ENCODE peak calls at places on chromosomes 6 and 20, in eight cellular contexts. One of them, this sample, is unnamed.

GRCh38 chr6:50840112-50840813 is 21.6 kb downstream of the TFAP2B start:
- DNase-seq in CD4-positive, alpha-beta memory T cell: no peak
- DNase-seq in nephron progenitor cell: no peak
- DNase-seq in activated naive CD4-positive, alpha-beta T cell: no peak
- DNase-seq in activated T-helper 1 cell treated with Interleukin-2 at 50 U/mL for 16 hours: no peak
- DNase-seq in stimulated activated CD8-positive, alpha-beta memory T cell treated with anti-CD3 and anti-CD28 coated beads, Interleukin-15, amount 100 ng/mL, for 1 hour: no peak
- DNase-seq in HS-27A: no peak
- DNase-seq in cardiac muscle cell: no peak
- DNase-seq in this sample: no peak

GRCh38 chr6:14881399-14881798 is 364.5 kb upstream of the JARID2 start:
- DNase-seq in CD4-positive, alpha-beta memory T cell: no peak
- DNase-seq in nephron progenitor cell: no peak
- DNase-seq in activated naive CD4-positive, alpha-beta T cell: no peak
- DNase-seq in activated T-helper 1 cell treated with Interleukin-2 at 50 U/mL for 16 hours: no peak
- DNase-seq in stimulated activated CD8-positive, alpha-beta memory T cell treated with anti-CD3 and anti-CD28 coated beads, Interleukin-15, amount 100 ng/mL, for 1 hour: no peak
- DNase-seq in HS-27A: peak; percentile 9
- DNase-seq in cardiac muscle cell: peak; percentile 85
- DNase-seq in this sample: no peak

GRCh38 chr6:139753198-139753861 is 378.9 kb upstream of the CITED2 start:
- DNase-seq in CD4-positive, alpha-beta memory T cell: no peak
- DNase-seq in nephron progenitor cell: no peak
- DNase-seq in activated naive CD4-positive, alpha-beta T cell: no peak
- DNase-seq in activated T-helper 1 cell treated with Interleukin-2 at 50 U/mL for 16 hours: no peak
- DNase-seq in stimulated activated CD8-positive, alpha-beta memory T cell treated with anti-CD3 and anti-CD28 coated beads, Interleukin-15, amount 100 ng/mL, for 1 hour: no peak
- DNase-seq in HS-27A: peak; percentile 90
- DNase-seq in cardiac muscle cell: peak; percentile 87
- DNase-seq in this sample: no peak

GRCh38 chr6:100664274-100665040 is 199.7 kb upstream of the SIM1 start:
- DNase-seq in CD4-positive, alpha-beta memory T cell: no peak
- DNase-seq in nephron progenitor cell: no peak
- DNase-seq in activated naive CD4-positive, alpha-beta T cell: no peak
- DNase-seq in activated T-helper 1 cell treated with Interleukin-2 at 50 U/mL for 16 hours: no peak
- DNase-seq in stimulated activated CD8-positive, alpha-beta memory T cell treated with anti-CD3 and anti-CD28 coated beads, Interleukin-15, amount 100 ng/mL, for 1 hour: no peak
- DNase-seq in HS-27A: no peak
- DNase-seq in cardiac muscle cell: peak; percentile 61
- DNase-seq in this sample: peak; percentile 3

GRCh38 chr6:157550114-157550989 is 169.4 kb downstream of the ZDHHC14 start:
- DNase-seq in CD4-positive, alpha-beta memory T cell: peak; percentile 46
- DNase-seq in nephron progenitor cell: no peak
- DNase-seq in activated naive CD4-positive, alpha-beta T cell: no peak
- DNase-seq in activated T-helper 1 cell treated with Interleukin-2 at 50 U/mL for 16 hours: peak; percentile 6
- DNase-seq in stimulated activated CD8-positive, alpha-beta memory T cell treated with anti-CD3 and anti-CD28 coated beads, Interleukin-15, amount 100 ng/mL, for 1 hour: no peak
- DNase-seq in HS-27A: no peak
- DNase-seq in cardiac muscle cell: no peak
- DNase-seq in this sample: no peak

GRCh38 chr20:32231847-32232246 is 24.2 kb downstream of the POFUT1 start:
- DNase-seq in CD4-positive, alpha-beta memory T cell: peak; percentile 66
- DNase-seq in nephron progenitor cell: no peak
- DNase-seq in activated naive CD4-positive, alpha-beta T cell: no peak
- DNase-seq in activated T-helper 1 cell treated with Interleukin-2 at 50 U/mL for 16 hours: no peak
- DNase-seq in stimulated activated CD8-positive, alpha-beta memory T cell treated with anti-CD3 and anti-CD28 coated beads, Interleukin-15, amount 100 ng/mL, for 1 hour: no peak
- DNase-seq in HS-27A: no peak
- DNase-seq in cardiac muscle cell: peak; percentile 58
- DNase-seq in this sample: no peak

GRCh38 chr6:63440594-63440993 is 120.8 kb upstream of the LGSN start:
- DNase-seq in CD4-positive, alpha-beta memory T cell: no peak
- DNase-seq in nephron progenitor cell: no peak
- DNase-seq in activated naive CD4-positive, alpha-beta T cell: no peak
- DNase-seq in activated T-helper 1 cell treated with Interleukin-2 at 50 U/mL for 16 hours: no peak
- DNase-seq in stimulated activated CD8-positive, alpha-beta memory T cell treated with anti-CD3 and anti-CD28 coated beads, Interleukin-15, amount 100 ng/mL, for 1 hour: no peak
- DNase-seq in HS-27A: no peak
- DNase-seq in cardiac muscle cell: no peak
- DNase-seq in this sample: no peak

GRCh38 chr6:125957845-125958244 is 1.3 kb downstream of the HINT3 start:
- DNase-seq in CD4-positive, alpha-beta memory T cell: no peak
- DNase-seq in nephron progenitor cell: no peak
- DNase-seq in activated naive CD4-positive, alpha-beta T cell: no peak
- DNase-seq in activated T-helper 1 cell treated with Interleukin-2 at 50 U/mL for 16 hours: no peak
- DNase-seq in stimulated activated CD8-positive, alpha-beta memory T cell treated with anti-CD3 and anti-CD28 coated beads, Interleukin-15, amount 100 ng/mL, for 1 hour: no peak
- DNase-seq in HS-27A: no peak
- DNase-seq in cardiac muscle cell: peak; percentile 83
- DNase-seq in this sample: no peak

GRCh38 chr6:113591896-113592827 is 265.0 kb upstream of the MARCKS start:
- DNase-seq in CD4-positive, alpha-beta memory T cell: no peak
- DNase-seq in nephron progenitor cell: no peak
- DNase-seq in activated naive CD4-positive, alpha-beta T cell: no peak
- DNase-seq in activated T-helper 1 cell treated with Interleukin-2 at 50 U/mL for 16 hours: no peak
- DNase-seq in stimulated activated CD8-positive, alpha-beta memory T cell treated with anti-CD3 and anti-CD28 coated beads, Interleukin-15, amount 100 ng/mL, for 1 hour: no peak
- DNase-seq in HS-27A: no peak
- DNase-seq in cardiac muscle cell: peak; percentile 65
- DNase-seq in this sample: no peak

GRCh38 chr6:158837684-158838625 is 18.8 kb upstream of the EZR start:
- DNase-seq in CD4-positive, alpha-beta memory T cell: no peak
- DNase-seq in nephron progenitor cell: no peak
- DNase-seq in activated naive CD4-positive, alpha-beta T cell: no peak
- DNase-seq in activated T-helper 1 cell treated with Interleukin-2 at 50 U/mL for 16 hours: no peak
- DNase-seq in stimulated activated CD8-positive, alpha-beta memory T cell treated with anti-CD3 and anti-CD28 coated beads, Interleukin-15, amount 100 ng/mL, for 1 hour: no peak
- DNase-seq in HS-27A: no peak
- DNase-seq in cardiac muscle cell: peak; percentile 57
- DNase-seq in this sample: no peak

GRCh38 chr20:48825551-48825885 is 2.3 kb downstream of the PREX1 start:
- DNase-seq in CD4-positive, alpha-beta memory T cell: no peak
- DNase-seq in nephron progenitor cell: no peak
- DNase-seq in activated naive CD4-positive, alpha-beta T cell: no peak
- DNase-seq in activated T-helper 1 cell treated with Interleukin-2 at 50 U/mL for 16 hours: no peak
- DNase-seq in stimulated activated CD8-positive, alpha-beta memory T cell treated with anti-CD3 and anti-CD28 coated beads, Interleukin-15, amount 100 ng/mL, for 1 hour: no peak
- DNase-seq in HS-27A: no peak
- DNase-seq in cardiac muscle cell: no peak
- DNase-seq in this sample: no peak

GRCh38 chr6:150243620-150244314 is 100.9 kb downstream of the PPP1R14C start:
- DNase-seq in CD4-positive, alpha-beta memory T cell: no peak
- DNase-seq in nephron progenitor cell: no peak
- DNase-seq in activated naive CD4-positive, alpha-beta T cell: no peak
- DNase-seq in activated T-helper 1 cell treated with Interleukin-2 at 50 U/mL for 16 hours: no peak
- DNase-seq in stimulated activated CD8-positive, alpha-beta memory T cell treated with anti-CD3 and anti-CD28 coated beads, Interleukin-15, amount 100 ng/mL, for 1 hour: no peak
- DNase-seq in HS-27A: no peak
- DNase-seq in cardiac muscle cell: no peak
- DNase-seq in this sample: no peak

GRCh38 chr6:100901582-100901981 is 20.5 kb upstream of the ASCC3 start:
- DNase-seq in CD4-positive, alpha-beta memory T cell: no peak
- DNase-seq in nephron progenitor cell: no peak
- DNase-seq in activated naive CD4-positive, alpha-beta T cell: no peak
- DNase-seq in activated T-helper 1 cell treated with Interleukin-2 at 50 U/mL for 16 hours: no peak
- DNase-seq in stimulated activated CD8-positive, alpha-beta memory T cell treated with anti-CD3 and anti-CD28 coated beads, Interleukin-15, amount 100 ng/mL, for 1 hour: no peak
- DNase-seq in HS-27A: no peak
- DNase-seq in cardiac muscle cell: no peak
- DNase-seq in this sample: no peak

GRCh38 chr20:2217857-2218529 is 77.8 kb upstream of the TGM3 start:
- DNase-seq in CD4-positive, alpha-beta memory T cell: no peak
- DNase-seq in nephron progenitor cell: no peak
- DNase-seq in activated naive CD4-positive, alpha-beta T cell: no peak
- DNase-seq in activated T-helper 1 cell treated with Interleukin-2 at 50 U/mL for 16 hours: no peak
- DNase-seq in stimulated activated CD8-positive, alpha-beta memory T cell treated with anti-CD3 and anti-CD28 coated beads, Interleukin-15, amount 100 ng/mL, for 1 hour: no peak
- DNase-seq in HS-27A: no peak
- DNase-seq in cardiac muscle cell: no peak
- DNase-seq in this sample: no peak

GRCh38 chr20:36773548-36774242 is at the start of gene DSN1:
- DNase-seq in CD4-positive, alpha-beta memory T cell: peak; percentile 95
- DNase-seq in nephron progenitor cell: peak; percentile 100
- DNase-seq in activated naive CD4-positive, alpha-beta T cell: peak; percentile 99
- DNase-seq in activated T-helper 1 cell treated with Interleukin-2 at 50 U/mL for 16 hours: peak; percentile 97
- DNase-seq in stimulated activated CD8-positive, alpha-beta memory T cell treated with anti-CD3 and anti-CD28 coated beads, Interleukin-15, amount 100 ng/mL, for 1 hour: peak; percentile 95
- DNase-seq in HS-27A: peak; percentile 99
- DNase-seq in cardiac muscle cell: peak; percentile 98
- DNase-seq in this sample: peak; percentile 91

GRCh38 chr20:37231970-37232620 is 29.5 kb downstream of the GHRH start:
- DNase-seq in CD4-positive, alpha-beta memory T cell: no peak
- DNase-seq in nephron progenitor cell: no peak
- DNase-seq in activated naive CD4-positive, alpha-beta T cell: no peak
- DNase-seq in activated T-helper 1 cell treated with Interleukin-2 at 50 U/mL for 16 hours: no peak
- DNase-seq in stimulated activated CD8-positive, alpha-beta memory T cell treated with anti-CD3 and anti-CD28 coated beads, Interleukin-15, amount 100 ng/mL, for 1 hour: no peak
- DNase-seq in HS-27A: no peak
- DNase-seq in cardiac muscle cell: no peak
- DNase-seq in this sample: no peak

GRCh38 chr6:125764105-125764671 is 14.8 kb downstream of the HEY2 start:
- DNase-seq in CD4-positive, alpha-beta memory T cell: no peak
- DNase-seq in nephron progenitor cell: no peak
- DNase-seq in activated naive CD4-positive, alpha-beta T cell: no peak
- DNase-seq in activated T-helper 1 cell treated with Interleukin-2 at 50 U/mL for 16 hours: no peak
- DNase-seq in stimulated activated CD8-positive, alpha-beta memory T cell treated with anti-CD3 and anti-CD28 coated beads, Interleukin-15, amount 100 ng/mL, for 1 hour: no peak
- DNase-seq in HS-27A: no peak
- DNase-seq in cardiac muscle cell: no peak
- DNase-seq in this sample: no peak

GRCh38 chr6:26556263-26557070 is 18.3 kb downstream of the HMGN4 start:
- DNase-seq in CD4-positive, alpha-beta memory T cell: no peak
- DNase-seq in nephron progenitor cell: peak; percentile 67
- DNase-seq in activated naive CD4-positive, alpha-beta T cell: no peak
- DNase-seq in activated T-helper 1 cell treated with Interleukin-2 at 50 U/mL for 16 hours: no peak
- DNase-seq in stimulated activated CD8-positive, alpha-beta memory T cell treated with anti-CD3 and anti-CD28 coated beads, Interleukin-15, amount 100 ng/mL, for 1 hour: no peak
- DNase-seq in HS-27A: peak; percentile 95
- DNase-seq in cardiac muscle cell: peak; percentile 91
- DNase-seq in this sample: peak; percentile 75

GRCh38 chr6:152378154-152378553 is 259.0 kb downstream of the SYNE1 start:
- DNase-seq in CD4-positive, alpha-beta memory T cell: no peak
- DNase-seq in nephron progenitor cell: no peak
- DNase-seq in activated naive CD4-positive, alpha-beta T cell: no peak
- DNase-seq in activated T-helper 1 cell treated with Interleukin-2 at 50 U/mL for 16 hours: no peak
- DNase-seq in stimulated activated CD8-positive, alpha-beta memory T cell treated with anti-CD3 and anti-CD28 coated beads, Interleukin-15, amount 100 ng/mL, for 1 hour: no peak
- DNase-seq in HS-27A: no peak
- DNase-seq in cardiac muscle cell: no peak
- DNase-seq in this sample: no peak

GRCh38 chr6:99424022-99424421 is 1.1 kb downstream of the PNISR start:
- DNase-seq in CD4-positive, alpha-beta memory T cell: no peak
- DNase-seq in nephron progenitor cell: no peak
- DNase-seq in activated naive CD4-positive, alpha-beta T cell: no peak
- DNase-seq in activated T-helper 1 cell treated with Interleukin-2 at 50 U/mL for 16 hours: no peak
- DNase-seq in stimulated activated CD8-positive, alpha-beta memory T cell treated with anti-CD3 and anti-CD28 coated beads, Interleukin-15, amount 100 ng/mL, for 1 hour: no peak
- DNase-seq in HS-27A: no peak
- DNase-seq in cardiac muscle cell: no peak
- DNase-seq in this sample: no peak

GRCh38 chr6:16267428-16268263 is 29.3 kb downstream of the GMPR start:
- DNase-seq in CD4-positive, alpha-beta memory T cell: no peak
- DNase-seq in nephron progenitor cell: no peak
- DNase-seq in activated naive CD4-positive, alpha-beta T cell: no peak
- DNase-seq in activated T-helper 1 cell treated with Interleukin-2 at 50 U/mL for 16 hours: no peak
- DNase-seq in stimulated activated CD8-positive, alpha-beta memory T cell treated with anti-CD3 and anti-CD28 coated beads, Interleukin-15, amount 100 ng/mL, for 1 hour: no peak
- DNase-seq in HS-27A: no peak
- DNase-seq in cardiac muscle cell: no peak
- DNase-seq in this sample: no peak

GRCh38 chr6:4506221-4506620 is 270.0 kb upstream of the CDYL start:
- DNase-seq in CD4-positive, alpha-beta memory T cell: no peak
- DNase-seq in nephron progenitor cell: no peak
- DNase-seq in activated naive CD4-positive, alpha-beta T cell: no peak
- DNase-seq in activated T-helper 1 cell treated with Interleukin-2 at 50 U/mL for 16 hours: no peak
- DNase-seq in stimulated activated CD8-positive, alpha-beta memory T cell treated with anti-CD3 and anti-CD28 coated beads, Interleukin-15, amount 100 ng/mL, for 1 hour: no peak
- DNase-seq in HS-27A: no peak
- DNase-seq in cardiac muscle cell: no peak
- DNase-seq in this sample: no peak

GRCh38 chr6:56849876-56850275 is 105.0 kb upstream of the BEND6 start:
- DNase-seq in CD4-positive, alpha-beta memory T cell: no peak
- DNase-seq in nephron progenitor cell: no peak
- DNase-seq in activated naive CD4-positive, alpha-beta T cell: no peak
- DNase-seq in activated T-helper 1 cell treated with Interleukin-2 at 50 U/mL for 16 hours: no peak
- DNase-seq in stimulated activated CD8-positive, alpha-beta memory T cell treated with anti-CD3 and anti-CD28 coated beads, Interleukin-15, amount 100 ng/mL, for 1 hour: no peak
- DNase-seq in HS-27A: no peak
- DNase-seq in cardiac muscle cell: peak; percentile 17
- DNase-seq in this sample: no peak

GRCh38 chr20:50346372-50347347 is 156.0 kb downstream of the CEBPB start:
- DNase-seq in CD4-positive, alpha-beta memory T cell: no peak
- DNase-seq in nephron progenitor cell: no peak
- DNase-seq in activated naive CD4-positive, alpha-beta T cell: no peak
- DNase-seq in activated T-helper 1 cell treated with Interleukin-2 at 50 U/mL for 16 hours: no peak
- DNase-seq in stimulated activated CD8-positive, alpha-beta memory T cell treated with anti-CD3 and anti-CD28 coated beads, Interleukin-15, amount 100 ng/mL, for 1 hour: no peak
- DNase-seq in HS-27A: no peak
- DNase-seq in cardiac muscle cell: peak; percentile 94
- DNase-seq in this sample: no peak

GRCh38 chr20:62080249-62080993 is 14.7 kb upstream of the TAF4 start:
- DNase-seq in CD4-positive, alpha-beta memory T cell: no peak
- DNase-seq in nephron progenitor cell: no peak
- DNase-seq in activated naive CD4-positive, alpha-beta T cell: no peak
- DNase-seq in activated T-helper 1 cell treated with Interleukin-2 at 50 U/mL for 16 hours: no peak
- DNase-seq in stimulated activated CD8-positive, alpha-beta memory T cell treated with anti-CD3 and anti-CD28 coated beads, Interleukin-15, amount 100 ng/mL, for 1 hour: no peak
- DNase-seq in HS-27A: no peak
- DNase-seq in cardiac muscle cell: no peak
- DNase-seq in this sample: no peak

GRCh38 chr6:18380165-18380564 is 7.0 kb upstream of the RNF144B start:
- DNase-seq in CD4-positive, alpha-beta memory T cell: no peak
- DNase-seq in nephron progenitor cell: no peak
- DNase-seq in activated naive CD4-positive, alpha-beta T cell: no peak
- DNase-seq in activated T-helper 1 cell treated with Interleukin-2 at 50 U/mL for 16 hours: no peak
- DNase-seq in stimulated activated CD8-positive, alpha-beta memory T cell treated with anti-CD3 and anti-CD28 coated beads, Interleukin-15, amount 100 ng/mL, for 1 hour: no peak
- DNase-seq in HS-27A: no peak
- DNase-seq in cardiac muscle cell: no peak
- DNase-seq in this sample: no peak

GRCh38 chr6:42322676-42323075 is 105.0 kb upstream of the MRPS10 start:
- DNase-seq in CD4-positive, alpha-beta memory T cell: no peak
- DNase-seq in nephron progenitor cell: no peak
- DNase-seq in activated naive CD4-positive, alpha-beta T cell: no peak
- DNase-seq in activated T-helper 1 cell treated with Interleukin-2 at 50 U/mL for 16 hours: no peak
- DNase-seq in stimulated activated CD8-positive, alpha-beta memory T cell treated with anti-CD3 and anti-CD28 coated beads, Interleukin-15, amount 100 ng/mL, for 1 hour: no peak
- DNase-seq in HS-27A: no peak
- DNase-seq in cardiac muscle cell: no peak
- DNase-seq in this sample: no peak

GRCh38 chr20:3103369-3104032 is 19.0 kb upstream of the AVP start:
- DNase-seq in CD4-positive, alpha-beta memory T cell: no peak
- DNase-seq in nephron progenitor cell: no peak
- DNase-seq in activated naive CD4-positive, alpha-beta T cell: no peak
- DNase-seq in activated T-helper 1 cell treated with Interleukin-2 at 50 U/mL for 16 hours: no peak
- DNase-seq in stimulated activated CD8-positive, alpha-beta memory T cell treated with anti-CD3 and anti-CD28 coated beads, Interleukin-15, amount 100 ng/mL, for 1 hour: no peak
- DNase-seq in HS-27A: no peak
- DNase-seq in cardiac muscle cell: no peak
- DNase-seq in this sample: no peak

GRCh38 chr20:739736-740135 is 28.6 kb downstream of the SLC52A3 start:
- DNase-seq in CD4-positive, alpha-beta memory T cell: no peak
- DNase-seq in nephron progenitor cell: no peak
- DNase-seq in activated naive CD4-positive, alpha-beta T cell: no peak
- DNase-seq in activated T-helper 1 cell treated with Interleukin-2 at 50 U/mL for 16 hours: no peak
- DNase-seq in stimulated activated CD8-positive, alpha-beta memory T cell treated with anti-CD3 and anti-CD28 coated beads, Interleukin-15, amount 100 ng/mL, for 1 hour: no peak
- DNase-seq in HS-27A: no peak
- DNase-seq in cardiac muscle cell: no peak
- DNase-seq in this sample: no peak

GRCh38 chr20:59159091-59159821 is 4.4 kb upstream of the ZNF831 start:
- DNase-seq in CD4-positive, alpha-beta memory T cell: peak; percentile 94
- DNase-seq in nephron progenitor cell: no peak
- DNase-seq in activated naive CD4-positive, alpha-beta T cell: no peak
- DNase-seq in activated T-helper 1 cell treated with Interleukin-2 at 50 U/mL for 16 hours: peak; percentile 56
- DNase-seq in stimulated activated CD8-positive, alpha-beta memory T cell treated with anti-CD3 and anti-CD28 coated beads, Interleukin-15, amount 100 ng/mL, for 1 hour: peak; percentile 34
- DNase-seq in HS-27A: no peak
- DNase-seq in cardiac muscle cell: no peak
- DNase-seq in this sample: no peak

GRCh38 chr6:23454090-23454998 is 671.7 kb upstream of the NRSN1 start:
- DNase-seq in CD4-positive, alpha-beta memory T cell: no peak
- DNase-seq in nephron progenitor cell: no peak
- DNase-seq in activated naive CD4-positive, alpha-beta T cell: no peak
- DNase-seq in activated T-helper 1 cell treated with Interleukin-2 at 50 U/mL for 16 hours: no peak
- DNase-seq in stimulated activated CD8-positive, alpha-beta memory T cell treated with anti-CD3 and anti-CD28 coated beads, Interleukin-15, amount 100 ng/mL, for 1 hour: no peak
- DNase-seq in HS-27A: peak; percentile 3
- DNase-seq in cardiac muscle cell: peak; percentile 2
- DNase-seq in this sample: no peak

This sample was measured in SHP77 treated with DMSO at 0.1 percent for 48 hours.